ENCODE peak calls at places on chromosomes 1 and 21, in nine cellular contexts. K is SJCRH30; F is T-helper 1 cell; Q is IMR-90; O is stimulated activated CD4-positive, alpha-beta T cell treated with anti-CD3 and anti-CD28 coated beads, Interleukin-2, amount 100 ng/mL, for 24 hours; U is DMS153; B is endothelial cell; G is LoVo; W is stimulated activated CD8-positive, alpha-beta memory T cell treated with anti-CD3 and anti-CD28 coated beads, Interleukin-2, amount 100 ng/mL, for 1 hour. I is an unnamed sample.

GRCh38 chr21:45981641-45982255 is at the start of gene COL6A1:
- DNase-seq in Q (peak; percentile 66), F (no peak), B (peak; percentile 59), K (peak; percentile 52), G (peak; percentile 59), W (no peak), O (peak; percentile 51), U (no peak), I (peak; percentile 82)

GRCh38 chr21:41929248-41929647 is 24.6 kb downstream of the C2CD2 start:
- DNase-seq in O (no peak), K (no peak), B (no peak), F (no peak), W (no peak), Q (no peak), G (no peak), U (no peak), I (no peak)

GRCh38 chr1:116712510-116712909 is 41.7 kb upstream of the CD2 start:
- DNase-seq in Q (no peak), O (no peak), F (no peak), B (no peak), W (no peak), G (no peak), K (no peak), U (no peak), I (no peak)

GRCh38 chr1:2625311-2625710 is 7.5 kb downstream of the MMEL1 start:
- DNase-seq in W (no peak), K (no peak), O (no peak), U (no peak), B (no peak), G (no peak), F (no peak), Q (no peak), I (no peak)

GRCh38 chr21:17679002-17679600 is 66.4 kb upstream of the BTG3 start:
- DNase-seq in G (peak; percentile 76), F (peak; percentile 14), B (no peak), W (no peak), K (peak; percentile 71), O (no peak), U (peak; percentile 62), Q (peak; percentile 71), I (peak; percentile 69)

GRCh38 chr1:17617787-17618557 is 78.5 kb downstream of the ARHGEF10L start:
- DNase-seq in O (no peak), G (no peak), W (no peak), F (no peak), K (peak; percentile 46), Q (peak; percentile 43), B (no peak), U (no peak), I (peak; percentile 12)

GRCh38 chr1:31346882-31347281 is 26.0 kb downstream of the FABP3 start:
- DNase-seq in O (no peak), K (no peak), F (no peak), U (no peak), G (no peak), B (no peak), W (no peak), Q (no peak), I (no peak)

GRCh38 chr1:94258873-94259331 is 21.5 kb upstream of the ARHGAP29 start:
- DNase-seq in K (peak; percentile 74), F (no peak), G (peak; percentile 91), U (no peak), W (no peak), B (no peak), O (no peak), Q (peak; percentile 92), I (peak; percentile 73)

GRCh38 chr1:25854554-25854953 is 4.7 kb downstream of the AUNIP start:
- DNase-seq in W (no peak), F (no peak), K (peak; percentile 81), Q (no peak), O (no peak), U (no peak), G (no peak), B (no peak), I (no peak)

GRCh38 chr21:42513151-42513984 is at the start of gene SLC37A1:
- DNase-seq in U (peak; percentile 2), W (no peak), B (peak; percentile 42), O (peak; percentile 56), F (no peak), Q (no peak), K (no peak), G (peak; percentile 42), I (no peak)

GRCh38 chr1:47859092-47859743 is 138.0 kb downstream of the TRABD2B start:
- DNase-seq in K (no peak), F (no peak), W (no peak), O (no peak), U (no peak), G (no peak), B (no peak), Q (no peak), I (no peak)

GRCh38 chr1:188237573-188238353 is 1409.0 kb downstream of the PLA2G4A start:
- DNase-seq in W (no peak), F (no peak), G (no peak), K (no peak), O (no peak), U (no peak), Q (peak; percentile 59), B (no peak), I (no peak)

GRCh38 chr21:22258821-22259220 is 1260.6 kb downstream of the NCAM2 start:
- DNase-seq in Q (no peak), O (no peak), B (no peak), G (no peak), W (no peak), K (no peak), F (no peak), U (no peak), I (no peak)

GRCh38 chr1:239718997-239719628 is 332.7 kb downstream of the CHRM3 start:
- DNase-seq in U (no peak), F (peak; percentile 1), K (no peak), B (no peak), W (no peak), Q (no peak), O (no peak), G (no peak), I (no peak)

GRCh38 chr21:37866027-37866426 is 50.2 kb downstream of the KCNJ6 start:
- DNase-seq in K (no peak), O (no peak), F (no peak), U (no peak), B (no peak), W (no peak), Q (no peak), G (no peak), I (no peak)

GRCh38 chr1:1923681-1924000 is 4.6 kb upstream of the TMEM52 start:
- DNase-seq in K (no peak), G (no peak), O (no peak), B (no peak), F (no peak), W (no peak), U (no peak), Q (no peak), I (no peak)

GRCh38 chr1:116690809-116691323 is 23.3 kb upstream of the IGSF3 start:
- DNase-seq in F (no peak), K (no peak), U (no peak), O (no peak), B (no peak), G (no peak), W (no peak), Q (no peak), I (no peak)

GRCh38 chr1:233828480-233828879 is 76.0 kb upstream of the SLC35F3 start:
- DNase-seq in W (no peak), U (no peak), B (no peak), G (no peak), F (no peak), K (no peak), Q (no peak), O (no peak), I (no peak)

GRCh38 chr1:209389258-209389657 is 194.3 kb upstream of the CAMK1G start:
- DNase-seq in G (peak; percentile 52), B (no peak), U (no peak), O (no peak), K (peak; percentile 34), F (no peak), Q (peak; percentile 94), W (no peak), I (peak; percentile 61)

GRCh38 chr1:202798260-202798659 is 10.0 kb downstream of the KDM5B start:
- DNase-seq in W (no peak), G (no peak), Q (no peak), B (no peak), F (no peak), U (no peak), O (no peak), K (no peak), I (no peak)

GRCh38 chr1:93959413-93959812 is 50.2 kb upstream of the GCLM start:
- DNase-seq in U (no peak), Q (no peak), B (no peak), O (no peak), F (no peak), G (no peak), W (no peak), K (no peak), I (no peak)

GRCh38 chr1:178180405-178180804 is 86.5 kb downstream of the RASAL2 start:
- DNase-seq in W (no peak), G (no peak), Q (no peak), U (no peak), K (no peak), B (no peak), O (no peak), F (no peak), I (no peak)

GRCh38 chr1:7584643-7585042 is 186.5 kb upstream of the VAMP3 start:
- DNase-seq in K (no peak), G (no peak), B (no peak), W (no peak), Q (no peak), U (no peak), F (no peak), O (no peak), I (no peak)

GRCh38 chr1:4379451-4380175 is 274.8 kb upstream of the AJAP1 start:
- DNase-seq in K (no peak), U (no peak), B (no peak), F (no peak), O (no peak), G (no peak), W (no peak), Q (no peak), I (no peak)

GRCh38 chr21:42309753-42310213 is 5.4 kb downstream of the TFF3 start:
- DNase-seq in Q (peak; percentile 5), K (peak; percentile 84), O (peak; percentile 79), W (peak; percentile 20), U (no peak), G (peak; percentile 39), F (peak; percentile 65), B (peak; percentile 79), I (peak; percentile 8)

GRCh38 chr1:203084588-203085527 is 954 bp downstream of the MYOG start:
- DNase-seq in K (peak; percentile 89), F (no peak), B (no peak), G (no peak), Q (no peak), U (no peak), W (no peak), O (peak; percentile 57), I (no peak)

GRCh38 chr1:235874226-235874625 is 7.5 kb upstream of the LYST start:
- DNase-seq in B (no peak), G (no peak), F (no peak), W (no peak), K (no peak), U (no peak), Q (peak; percentile 3), O (no peak), I (peak; percentile 48)

I was measured in fibroblast of villous mesenchyme.